ENCODE peak calls at places on chromosomes 4 and X, in eight cellular contexts. W is left ventricle myocardium inferior, N is pancreas, I is GM13977, B is neural crest cell, F is GM20000, K is upper lobe of right lung, D is lower leg skin. T is an unnamed sample.

GRCh38 chr4:63275491-63275890 is 1133.8 kb downstream of the TECRL start:
- DNase-seq in W (no peak), N (no peak), I (no peak), B (no peak), F (no peak), K (no peak), D (peak; percentile 37), T (no peak)

GRCh38 chr4:186485621-186486062 is 69.7 kb downstream of the MTNR1A start:
- DNase-seq in W (no peak), N (no peak), I (no peak), B (peak; percentile 36), F (no peak), K (no peak), D (no peak), T (no peak)

GRCh38 chr4:141416219-141416618 is 195.5 kb downstream of the ZNF330 start:
- DNase-seq in W (no peak), N (no peak), I (no peak), B (no peak), F (no peak), K (no peak), D (no peak), T (no peak)

GRCh38 chrX:103236296-103236695 is 18.7 kb downstream of the TCEAL8 start:
- DNase-seq in W (no peak), N (no peak), I (no peak), B (no peak), F (no peak), K (no peak), D (no peak), T (no peak)

GRCh38 chr4:27357283-27357682 is 496.6 kb downstream of the STIM2 start:
- DNase-seq in W (no peak), N (no peak), I (no peak), B (no peak), F (no peak), K (no peak), D (no peak), T (no peak)

GRCh38 chr4:15368906-15369305 is 58.9 kb upstream of the C1QTNF7 start:
- DNase-seq in W (no peak), N (no peak), I (no peak), B (no peak), F (no peak), K (no peak), D (no peak), T (no peak)

GRCh38 chrX:38970845-38971244 is 169.6 kb downstream of the MID1IP1 start:
- DNase-seq in W (no peak), N (no peak), I (no peak), B (no peak), F (no peak), K (no peak), D (no peak), T (no peak)

GRCh38 chr4:109027016-109027500 is 264.2 kb upstream of the ETNPPL start:
- DNase-seq in W (no peak), N (no peak), I (no peak), B (no peak), F (no peak), K (no peak), D (no peak), T (no peak)

GRCh38 chr4:37890501-37891220 is at the start of gene TBC1D1:
- DNase-seq in W (peak; percentile 83), N (peak; percentile 86), I (peak; percentile 72), B (no peak), F (peak; percentile 77), K (peak; percentile 90), D (peak; percentile 89), T (no peak)

GRCh38 chrX:125298871-125299270 is 20.8 kb upstream of the TEX13C start:
- DNase-seq in W (no peak), N (no peak), I (no peak), B (no peak), F (no peak), K (no peak), D (no peak), T (no peak)

GRCh38 chrX:42755820-42756219 is 22.1 kb downstream of the PPP1R2C start:
- DNase-seq in W (peak; percentile 26), N (no peak), I (no peak), B (no peak), F (no peak), K (no peak), D (peak; percentile 86), T (no peak)

GRCh38 chrX:153469811-153470410 is 465 bp downstream of the HAUS7 start:
- DNase-seq in W (no peak), N (no peak), I (no peak), B (peak; percentile 16), F (peak; percentile 45), K (no peak), D (no peak), T (no peak)

GRCh38 chr4:26105815-26106699 is 192.0 kb downstream of the SMIM20 start:
- DNase-seq in W (no peak), N (no peak), I (no peak), B (no peak), F (no peak), K (no peak), D (no peak), T (no peak)

GRCh38 chrX:119690921-119691716 is 1.8 kb downstream of the SEPTIN6 start:
- DNase-seq in W (no peak), N (no peak), I (no peak), B (no peak), F (no peak), K (no peak), D (no peak), T (no peak)

GRCh38 chrX:119693996-119694451 is 1.1 kb upstream of the SEPTIN6 start:
- DNase-seq in W (no peak), N (no peak), I (no peak), B (no peak), F (no peak), K (no peak), D (peak; percentile 84), T (no peak)

GRCh38 chrX:119693032-119693995 is at the start of gene SEPTIN6:
- DNase-seq in W (peak; percentile 62), N (peak; percentile 76), I (peak; percentile 76), B (peak; percentile 65), F (peak; percentile 72), K (peak; percentile 81), D (peak; percentile 94), T (no peak)

GRCh38 chrX:119694601-119695534 is 1.9 kb upstream of the SEPTIN6 start:
- DNase-seq in W (no peak), N (no peak), I (no peak), B (no peak), F (no peak), K (no peak), D (peak; percentile 72), T (no peak)

DNA sequence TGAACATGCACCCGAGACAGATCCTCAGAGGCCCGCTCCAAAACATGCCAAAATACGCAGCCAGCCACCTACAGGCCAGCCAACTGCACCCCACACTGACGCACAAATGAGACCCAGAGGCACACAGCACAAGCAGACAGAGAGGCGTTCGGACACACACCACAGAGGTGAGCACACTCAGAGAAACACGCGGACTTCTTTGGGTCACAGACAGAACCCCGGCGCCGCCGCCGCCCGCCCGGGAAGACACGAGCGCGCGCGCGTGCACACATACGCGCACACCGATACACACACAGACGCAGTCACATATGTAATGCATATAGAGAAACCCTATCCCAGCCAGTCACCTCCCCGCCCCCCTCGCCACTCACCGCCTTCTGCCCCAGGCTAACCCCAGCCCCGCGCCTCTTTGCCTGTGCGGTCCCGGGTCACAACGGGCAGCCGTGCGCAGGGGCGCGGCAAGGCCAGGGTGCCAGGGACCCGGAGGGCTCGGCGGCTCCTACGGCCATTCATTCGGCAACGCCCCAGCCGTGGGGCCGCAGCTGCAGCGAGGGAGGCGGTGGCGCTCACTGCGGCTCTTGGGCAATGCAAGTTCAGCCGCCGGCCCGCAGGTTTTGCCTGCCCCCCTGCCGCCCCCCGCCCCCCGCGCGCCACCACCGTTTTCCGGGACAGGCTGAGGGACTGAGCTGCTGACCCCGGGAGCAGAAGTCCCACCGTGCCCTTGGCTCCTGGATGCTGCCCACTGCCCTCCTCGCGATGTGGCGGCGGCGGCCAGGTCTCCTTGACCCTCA is 532 bp downstream of the SEPTIN6 start:
- DNase-seq in W (peak; percentile 28), N (peak; percentile 62), I (peak; percentile 48), B (peak; percentile 14), F (no peak), K (peak; percentile 68), D (peak; percentile 87), T (no peak)
- TF ChIP-seq CTCF in W (no peak), N (no peak), I (no peak), B (peak; percentile 16), F (no peak), K (no peak), D (no peak), T (no peak)

DNA sequence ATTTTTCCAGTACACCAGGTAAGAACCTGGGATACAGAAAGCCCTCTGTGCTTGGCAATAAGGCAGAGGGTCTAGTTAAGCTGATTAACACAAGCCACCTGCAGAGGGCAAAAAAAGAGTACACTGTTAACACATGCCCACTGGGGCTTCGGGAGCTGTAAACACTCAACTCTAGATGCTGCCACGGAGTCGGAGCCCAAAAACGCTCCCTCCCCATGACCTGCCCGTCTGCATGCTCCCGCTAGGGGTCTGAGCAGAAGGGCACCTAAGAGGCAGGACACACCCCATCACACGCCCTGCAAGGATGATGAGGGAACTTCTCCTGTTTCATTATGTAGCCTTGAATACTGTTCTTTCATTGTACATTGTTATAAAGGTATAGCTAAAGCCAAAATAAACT is 715.6 kb upstream of the AADAT start:
- DNase-seq in W (no peak), N (no peak), I (no peak), B (no peak), F (no peak), K (no peak), D (no peak), T (no peak)
- TF ChIP-seq CTCF in W (no peak), N (no peak), I (no peak), B (no peak), F (no peak), K (no peak), D (no peak), T (no peak)

GRCh38 chr4:8192748-8193738 is 6.0 kb upstream of the SH3TC1 start:
- DNase-seq in W (peak; percentile 50), N (no peak), I (peak; percentile 87), B (no peak), F (peak; percentile 76), K (no peak), D (no peak), T (no peak)
- TF ChIP-seq CTCF in W (peak; percentile 55), N (no peak), I (peak; percentile 62), B (no peak), F (peak; percentile 71), K (peak; percentile 38), D (no peak), T (no peak)

DNA sequence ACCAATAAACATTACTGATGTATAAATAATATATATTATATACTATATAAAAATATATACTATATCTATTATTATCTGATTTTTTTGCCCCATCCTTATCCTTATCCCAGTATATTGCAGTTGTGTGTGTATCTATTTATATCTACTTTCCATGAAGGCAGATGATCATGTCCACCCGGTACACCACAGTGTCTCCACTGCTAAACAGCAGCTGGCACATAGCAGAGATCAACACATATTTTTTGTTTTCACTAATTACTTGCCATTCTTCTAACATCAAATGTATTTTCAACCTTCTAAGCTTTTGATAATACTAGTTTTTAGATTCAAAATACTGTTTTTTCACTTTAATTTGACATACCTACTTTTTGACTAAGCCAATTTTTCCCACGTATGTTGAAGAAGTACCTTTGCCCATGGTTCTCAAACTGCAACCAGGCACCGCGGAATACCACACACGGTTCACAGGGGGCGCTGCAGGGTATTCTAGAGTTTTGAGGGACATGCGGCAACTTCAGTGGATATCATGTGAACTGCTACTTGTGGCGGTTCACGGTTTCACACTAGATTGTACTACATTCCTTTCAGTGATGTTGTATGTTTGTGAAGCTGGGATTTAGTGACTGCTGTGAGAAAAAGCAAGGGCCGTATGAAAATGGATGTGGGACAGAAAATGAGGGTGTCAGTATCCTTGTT is 182.5 kb upstream of the NPY2R start:
- DNase-seq in W (peak; percentile 27), N (peak; percentile 78), I (no peak), B (peak; percentile 51), F (no peak), K (no peak), D (no peak), T (no peak)
- TF ChIP-seq CTCF in W (peak; percentile 50), N (peak; percentile 50), I (peak; percentile 53), B (peak; percentile 72), F (no peak), K (peak; percentile 47), D (no peak), T (no peak)